ENCODE peak calls at places on chromosomes 2 and 18, in seven cellular contexts. T is PC-3, H is COR-L47, M is dorsolateral prefrontal cortex, K is adrenal gland, S is EH, Z is stomach. L is an unnamed sample.

GRCh38 chr2:75476778-75477177 is 84.0 kb downstream of the EVA1A start:
- DNase-seq in M (no peak), S (peak; percentile 83), T (no peak), K (no peak), H (no peak), Z (no peak), L (no peak)

GRCh38 chr2:38122344-38122743 is 46.4 kb upstream of the CYP1B1 start:
- DNase-seq in K (no peak), T (no peak), M (no peak), Z (no peak), H (no peak), S (no peak), L (no peak)

GRCh38 chr2:100200985-100201384 is 58.6 kb upstream of the AFF3 start:
- DNase-seq in T (peak; percentile 69), Z (no peak), H (no peak), K (no peak), S (peak; percentile 81), M (no peak), L (no peak)

GRCh38 chr18:51132256-51132935 is 65.1 kb downstream of the MEX3C start:
- DNase-seq in K (no peak), Z (no peak), S (no peak), H (no peak), T (no peak), M (no peak), L (no peak)

GRCh38 chr2:55157474-55157884 is 74.6 kb downstream of the CLHC1 start:
- DNase-seq in H (no peak), S (peak; percentile 88), Z (no peak), K (peak; percentile 43), M (no peak), T (peak; percentile 75), L (no peak)

GRCh38 chr2:57434952-57435351 is 611.7 kb upstream of the VRK2 start:
- DNase-seq in M (no peak), K (no peak), T (no peak), H (no peak), Z (no peak), S (no peak), L (no peak)

GRCh38 chr2:2935445-2936149 is 442.0 kb downstream of the EIPR1 start:
- DNase-seq in S (no peak), M (no peak), K (no peak), Z (no peak), T (no peak), H (no peak), L (no peak)

GRCh38 chr2:241680827-241681599 is 5.6 kb downstream of the DTYMK start:
- DNase-seq in Z (no peak), M (no peak), H (no peak), T (peak; percentile 70), S (peak; percentile 98), K (peak; percentile 67), L (no peak)

GRCh38 chr2:230998882-230999281 is 3.0 kb downstream of the SPATA3 start:
- DNase-seq in S (no peak), H (no peak), M (no peak), K (no peak), T (no peak), Z (no peak), L (no peak)

GRCh38 chr18:76922107-76922506 is 99.8 kb downstream of the ZNF236 start:
- DNase-seq in M (peak; percentile 75), K (peak; percentile 57), S (peak; percentile 32), T (peak; percentile 38), Z (peak; percentile 70), H (peak; percentile 77), L (peak; percentile 14)

GRCh38 chr2:134185639-134186038 is 68.2 kb upstream of the MGAT5 start:
- DNase-seq in M (no peak), T (no peak), S (peak; percentile 25), H (no peak), Z (no peak), K (no peak), L (no peak)

GRCh38 chr2:178819992-178820391 is 12.8 kb upstream of the TTN start:
- DNase-seq in H (no peak), S (peak; percentile 1), K (no peak), M (no peak), Z (no peak), T (no peak), L (no peak)